ENCODE peak calls at places on chromosome 9, in five cellular contexts. H is cardiac muscle cell; Q is endothelial cell of umbilical vein; Y is CD8-positive, alpha-beta T cell; I is CD4-positive, alpha-beta memory T cell. G is an unnamed sample.

GRCh38 chr9:91407580-91408275 is 15.9 kb downstream of the NFIL3 start:
- DNase-seq in Y (no peak), H (no peak), Q (no peak), I (no peak), G (no peak)

GRCh38 chr9:35489313-35490154 is at the start of gene RUSC2:
- DNase-seq in I (peak; percentile 28), H (peak; percentile 97), Y (peak; percentile 45), Q (peak; percentile 88), G (peak; percentile 24)

GRCh38 chr9:76610009-76610352 is 151.0 kb downstream of the GCNT1 start:
- DNase-seq in I (no peak), Q (no peak), Y (no peak), H (no peak), G (no peak)

GRCh38 chr9:21392270-21392669 is 7.1 kb upstream of the IFNA2 start:
- DNase-seq in Q (no peak), H (no peak), Y (no peak), I (peak; percentile 12), G (no peak)

GRCh38 chr9:101437806-101438232 is 2.2 kb upstream of the ALDOB start:
- DNase-seq in Q (no peak), I (no peak), H (no peak), Y (no peak), G (no peak)

GRCh38 chr9:346114-346513 is 131.4 kb downstream of the DOCK8 start:
- DNase-seq in Q (no peak), Y (no peak), I (no peak), H (no peak), G (no peak)

GRCh38 chr9:132647355-132647754 is 22.4 kb downstream of the DDX31 start:
- DNase-seq in Y (no peak), H (no peak), I (no peak), Q (no peak), G (no peak)

GRCh38 chr9:73059304-73059703 is 92.4 kb upstream of the ANXA1 start:
- DNase-seq in I (no peak), H (no peak), Y (no peak), Q (no peak), G (no peak)

GRCh38 chr9:83935276-83935890 is 14.2 kb upstream of the KIF27 start:
- DNase-seq in I (no peak), Y (no peak), Q (peak; percentile 12), H (no peak), G (no peak)

GRCh38 chr9:36023260-36024048 is 13.3 kb upstream of the RECK start:
- DNase-seq in H (peak; percentile 78), Y (peak; percentile 64), I (peak; percentile 66), Q (peak; percentile 71), G (peak; percentile 41)

GRCh38 chr9:95575796-95576195 is 59.0 kb upstream of the PTCH1 start:
- DNase-seq in I (no peak), Q (no peak), Y (no peak), H (no peak), G (no peak)

GRCh38 chr9:129012893-129013448 is 15.2 kb downstream of the SH3GLB2 start:
- DNase-seq in I (no peak), Y (no peak), Q (no peak), H (no peak), G (no peak)

GRCh38 chr9:98993570-98993945 is 49.9 kb downstream of the COL15A1 start:
- DNase-seq in Y (no peak), I (no peak), H (no peak), Q (no peak), G (no peak)

GRCh38 chr9:94692601-94693000 is 33.9 kb upstream of the AOPEP start:
- DNase-seq in Y (no peak), I (no peak), Q (no peak), H (no peak), G (no peak)

GRCh38 chr9:112755675-112756074 is 5.1 kb downstream of the SNX30 start:
- DNase-seq in I (no peak), Y (no peak), H (no peak), Q (no peak), G (no peak)

GRCh38 chr9:21677834-21678233 is 124.6 kb upstream of the MTAP start:
- DNase-seq in Y (no peak), H (no peak), Q (peak; percentile 88), I (no peak), G (no peak)

GRCh38 chr9:104903609-104904008 is 24.3 kb downstream of the ABCA1 start:
- DNase-seq in I (no peak), H (no peak), Y (no peak), Q (no peak), G (no peak)

GRCh38 chr9:83570359-83570758 is 32.2 kb upstream of the FRMD3 start:
- DNase-seq in Q (no peak), H (no peak), Y (no peak), I (no peak), G (no peak)

GRCh38 chr9:134298000-134298399 is 28.3 kb upstream of the RXRA start:
- DNase-seq in Y (no peak), H (no peak), Q (no peak), I (no peak), G (no peak)

GRCh38 chr9:16143947-16144890 is 591.4 kb downstream of the CCDC171 start:
- DNase-seq in Y (no peak), Q (no peak), I (no peak), H (no peak), G (no peak)

GRCh38 chr9:127223810-127224177 is 40.8 kb upstream of the GARNL3 start:
- DNase-seq in Y (no peak), Q (no peak), H (peak; percentile 11), I (no peak), G (no peak)
- H3K4me3 ChIP-seq in Y (peak overlapping the region; percentile 72), Q (no peak overlapping the region), H (peak overlapping the region; percentile 48), I (no peak overlapping the region), G (peak overlapping the region; percentile 63)

GRCh38 chr9:27348785-27349489 is 52.0 kb upstream of the EQTN start:
- DNase-seq in Y (no peak), Q (no peak), H (no peak), I (no peak), G (no peak)
- H3K27ac ChIP-seq in Y (no peak overlapping the region), Q (no peak overlapping the region), H (no peak overlapping the region), I (no peak overlapping the region), G (no peak overlapping the region)

DNA sequence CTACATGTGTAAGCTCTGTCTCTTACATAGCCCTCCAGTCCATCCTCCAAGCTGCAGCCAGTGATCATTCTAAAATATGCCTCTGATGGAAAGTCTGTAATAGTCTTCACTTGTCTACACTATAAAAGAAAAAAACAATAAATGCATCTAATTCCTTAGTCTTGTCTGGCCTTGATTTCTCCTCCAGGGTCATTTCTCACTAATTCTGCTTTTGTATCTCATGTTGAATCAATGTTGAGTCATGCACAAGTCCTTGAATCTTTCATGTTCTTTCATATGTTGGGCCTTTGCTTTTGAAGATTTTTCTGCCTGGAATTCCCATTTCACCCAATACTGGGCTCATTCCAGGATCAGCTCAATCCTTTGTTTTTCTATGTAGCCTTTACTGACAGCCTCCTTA is 121.1 kb upstream of the TRIM32 start:
- DNase-seq in Y (no peak), H (no peak), Q (no peak), I (no peak), G (no peak)
- H3K4me1 ChIP-seq in Y (no peaks in the 10 kb centered on the region), H (peaks cover 13% of the 10 kb centered on the region), Q (no peaks in the 10 kb centered on the region), I (no peaks in the 10 kb centered on the region), G (no peaks in the 10 kb centered on the region)

GRCh38 chr9:114386886-114387677 is 700 bp downstream of the AKNA start:
- DNase-seq in Y (peak; percentile 41), H (no peak), I (no peak), Q (no peak), G (peak; percentile 36)

GRCh38 chr9:114384836-114385411 is 2.9 kb downstream of the AKNA start:
- DNase-seq in H (no peak), I (no peak), Y (no peak), Q (no peak), G (no peak)

GRCh38 chr9:114387678-114388431 is at the start of gene AKNA:
- DNase-seq in Y (peak; percentile 89), I (peak; percentile 85), Q (peak; percentile 86), H (peak; percentile 88), G (peak; percentile 86)

GRCh38 chr9:114385412-114386181 is 2.2 kb downstream of the AKNA start:
- DNase-seq in I (peak; percentile 93), Q (peak; percentile 66), Y (peak; percentile 87), H (no peak), G (peak; percentile 94)

DNA sequence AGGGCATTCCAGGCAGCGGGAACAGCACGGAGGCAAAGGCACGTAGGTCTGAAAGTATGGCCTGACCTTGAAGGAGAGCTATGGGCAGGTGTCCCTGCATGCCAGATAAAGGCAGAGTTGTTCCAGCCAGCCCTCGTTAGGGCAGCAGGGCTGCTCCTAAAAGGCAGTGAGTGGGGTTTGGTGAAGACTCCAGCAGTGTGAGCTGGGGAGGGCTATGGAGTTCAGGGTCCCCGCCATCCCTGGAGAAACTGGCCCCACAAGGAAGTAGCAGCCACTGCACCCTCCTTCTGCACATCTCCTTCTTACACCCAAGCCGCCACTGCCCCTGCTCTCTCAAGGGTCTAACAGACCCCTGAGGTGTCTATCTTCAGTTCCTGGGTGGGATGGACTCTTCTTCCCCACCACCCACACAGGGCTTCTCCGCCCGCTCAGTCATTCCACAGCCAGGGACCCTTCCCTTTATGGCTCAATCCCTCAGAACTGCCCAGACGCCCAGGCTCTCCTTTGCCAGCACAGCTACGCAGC is 1.4 kb downstream of the AKNA start:
- DNase-seq in H (peak; percentile 35), Y (no peak), I (no peak), Q (no peak), G (no peak)
- H3K4me3 ChIP-seq in H (peak overlapping the region; percentile 33), Y (peak overlapping the region; percentile 89), I (peak overlapping the region; percentile 99), Q (peak overlapping the region; percentile 42), G (peak overlapping the region; percentile 98)

GRCh38 chr9:137044502-137045177 is 1.3 kb downstream of the NPDC1 start:
- DNase-seq in Q (peak; percentile 31), H (no peak), I (no peak), Y (no peak), G (no peak)

GRCh38 chr9:137044042-137044441 is 1.9 kb downstream of the NPDC1 start:
- DNase-seq in H (no peak), I (no peak), Q (no peak), Y (no peak), G (no peak)

GRCh38 chr9:137046094-137046787 is at the start of gene NPDC1:
- DNase-seq in Y (peak; percentile 85), H (peak; percentile 94), Q (peak; percentile 79), I (peak; percentile 72), G (peak; percentile 72)

GRCh38 chr9:137042751-137043727 is 2.9 kb downstream of the NPDC1 start:
- DNase-seq in H (no peak), I (no peak), Q (no peak), Y (no peak), G (no peak)

GRCh38 chr9:137045294-137046093 is 483 bp downstream of the NPDC1 start:
- DNase-seq in I (no peak), H (peak; percentile 62), Y (no peak), Q (peak; percentile 40), G (no peak)
- H3K27ac ChIP-seq in I (no peak overlapping the region), H (no peak overlapping the region), Y (no peak overlapping the region), Q (no peak overlapping the region), G (peak overlapping the region; percentile 24)

G was measured in CD8-positive, alpha-beta memory T cell.